ENCODE peak calls at places on chromosomes 16 and 17, in ten cellular contexts. Q is stomach; E is effector memory CD4-positive, alpha-beta T cell; N is Karpas-422; F is esophagus squamous epithelium; P is PC-3; J is aorta; K is psoas muscle; T is CD8-positive, alpha-beta memory T cell; L is prostate gland. U is an unnamed sample. For H3K36me3 and H3K27me3, the result is how much of the 10 kb centered on the place peaks cover.

GRCh38 chr17:42547001-42547461 is 5.7 kb upstream of the HSD17B1 start:
- DNase-seq in F (no peak), T (no peak), N (no peak), L (no peak), E (no peak), P (no peak), J (no peak), K (no peak), Q (no peak), U (no peak)

GRCh38 chr17:70855401-70856054 is 686.2 kb downstream of the KCNJ2 start:
- DNase-seq in J (no peak), L (peak), P (peak), F (no peak), T (no peak), N (no peak), E (no peak), K (no peak), Q (peak), U (no peak)

GRCh38 chr17:6468051-6468790 is 24.0 kb downstream of the PIMREG start:
- DNase-seq in K (no peak), E (no peak), N (no peak), Q (no peak), T (no peak), L (no peak), P (no peak), F (no peak), J (no peak), U (no peak)

GRCh38 chr17:57493171-57493570 is 236.8 kb downstream of the MSI2 start:
- DNase-seq in J (no peak), L (no peak), T (no peak), F (no peak), N (no peak), K (no peak), Q (no peak), P (no peak), E (no peak), U (no peak)

GRCh38 chr16:48536600-48537200 is 73.3 kb downstream of the N4BP1 start:
- DNase-seq in J (peak), T (no peak), Q (no peak), P (no peak), F (no peak), L (no peak), K (peak), E (no peak), N (no peak), U (no peak)

GRCh38 chr17:50609376-50610074 is 25.2 kb upstream of the ABCC3 start:
- DNase-seq in J (no peak), N (no peak), P (no peak), E (no peak), F (no peak), K (no peak), T (no peak), L (no peak), Q (no peak), U (no peak)

GRCh38 chr17:10151667-10152496 is 46.5 kb downstream of the GAS7 start:
- DNase-seq in P (no peak), E (no peak), T (no peak), L (no peak), J (peak), F (no peak), K (no peak), Q (peak), N (peak), U (no peak)

GRCh38 chr17:20267459-20267842 is 199.9 kb downstream of the LGALS9B start:
- DNase-seq in E (peak), J (no peak), L (no peak), N (no peak), K (no peak), T (peak), Q (no peak), F (no peak), P (no peak), U (no peak)

GRCh38 chr16:11916524-11917285 is 949 bp upstream of the GSPT1 start:
- DNase-seq in L (peak), Q (peak), J (no peak), K (no peak), E (no peak), T (no peak), P (peak), F (no peak), N (peak), U (no peak)

GRCh38 chr16:56743840-56744239 is 13.9 kb downstream of the NUP93 start:
- DNase-seq in P (no peak), N (no peak), F (no peak), T (no peak), L (no peak), J (no peak), Q (no peak), K (peak), E (no peak), U (peak)

GRCh38 chr17:83069931-83070374 is 9.5 kb upstream of the METRNL start:
- DNase-seq in T (no peak), Q (no peak), N (no peak), E (no peak), L (no peak), P (no peak), K (peak), J (peak), F (no peak), U (no peak)

GRCh38 chr17:14299261-14300093 is 1.4 kb upstream of the HS3ST3B1 start:
- DNase-seq in N (no peak), P (no peak), F (no peak), T (peak), J (no peak), L (no peak), E (peak), Q (peak), K (no peak), U (peak)

GRCh38 chr16:47141773-47142468 is 1.8 kb downstream of the NETO2 start:
- DNase-seq in T (peak), Q (peak), J (peak), E (peak), P (peak), K (peak), L (peak), F (peak), N (peak), U (peak)

GRCh38 chr17:39903158-39903884 is 15.1 kb downstream of the GSDMB start:
- DNase-seq in F (no peak), E (no peak), T (no peak), L (no peak), P (no peak), K (no peak), J (no peak), N (no peak), Q (no peak), U (no peak)

GRCh38 chr17:76131692-76132573 is 9.1 kb downstream of the FOXJ1 start:
- DNase-seq in P (no peak), T (no peak), K (no peak), J (no peak), E (no peak), N (no peak), Q (no peak), F (no peak), L (peak), U (no peak)

GRCh38 chr16:23491490-23492391 is 18.6 kb downstream of the GGA2 start:
- DNase-seq in T (no peak), L (peak), K (no peak), F (no peak), N (no peak), P (peak), J (peak), Q (no peak), E (no peak), U (no peak)

GRCh38 chr17:33520404-33521032 is 227.4 kb upstream of the ASIC2 start:
- DNase-seq in P (peak), E (peak), J (no peak), Q (peak), K (no peak), N (peak), L (peak), F (no peak), T (no peak), U (peak)

GRCh38 chr17:49333806-49334205 is 28.2 kb downstream of the ZNF652 start:
- DNase-seq in T (no peak), N (no peak), K (no peak), J (no peak), L (no peak), Q (no peak), P (no peak), F (no peak), E (no peak), U (no peak)

GRCh38 chr17:57708401-57708800 is 36.7 kb downstream of the CCDC182 start:
- DNase-seq in J (no peak), Q (no peak), F (no peak), P (no peak), T (no peak), K (no peak), N (no peak), L (no peak), E (no peak), U (no peak)

GRCh38 chr16:47713225-47713595 is 252.1 kb downstream of the PHKB start:
- DNase-seq in F (no peak), K (no peak), J (no peak), P (peak), L (no peak), Q (no peak), N (no peak), T (no peak), E (no peak), U (no peak)

GRCh38 chr17:50425682-50426471 is at the start of gene ACSF2:
- DNase-seq in J (peak), F (peak), E (peak), N (peak), T (peak), L (peak), P (peak), K (peak), Q (peak), U (peak)

GRCh38 chr16:50889746-50890145 is 147.9 kb downstream of the CYLD start:
- DNase-seq in Q (no peak), J (no peak), F (no peak), K (no peak), P (no peak), E (no peak), L (no peak), N (no peak), T (no peak), U (no peak)

GRCh38 chr17:32873114-32873513 is 3.8 kb downstream of the MYO1D start:
- DNase-seq in L (no peak), P (peak), F (no peak), Q (no peak), N (no peak), K (no peak), E (no peak), J (no peak), T (no peak), U (no peak)

GRCh38 chr16:66926171-66926570 is 836 bp upstream of the RRAD start:
- DNase-seq in E (no peak), K (peak), F (no peak), Q (peak), J (peak), P (no peak), T (no peak), L (no peak), N (no peak), U (no peak)

GRCh38 chr17:48558057-48558456 is 13.1 kb upstream of the HOXB2 start:
- DNase-seq in L (no peak), J (no peak), K (no peak), N (no peak), P (no peak), E (no peak), Q (no peak), T (peak), F (no peak), U (no peak)

GRCh38 chr16:53973021-53973420 is 269.1 kb downstream of the FTO start:
- DNase-seq in E (no peak), J (no peak), L (no peak), K (peak), N (no peak), T (no peak), F (no peak), P (no peak), Q (no peak), U (no peak)

GRCh38 chr17:31433091-31433790 is 41.8 kb downstream of the RAB11FIP4 start:
- DNase-seq in Q (no peak), L (no peak), J (no peak), N (no peak), E (peak), K (no peak), T (peak), F (no peak), P (no peak), U (no peak)

GRCh38 chr17:19771971-19772630 is 24.0 kb upstream of the ALDH3A1 start:
- DNase-seq in F (no peak), J (no peak), N (no peak), E (no peak), K (no peak), T (no peak), L (no peak), Q (no peak), P (no peak), U (no peak)

GRCh38 chr16:86604436-86605220 is 26.3 kb downstream of the FOXL1 start:
- DNase-seq in E (peak), P (no peak), Q (no peak), F (no peak), N (no peak), K (no peak), L (no peak), J (no peak), T (peak), U (no peak)

GRCh38 chr17:83145831-83146230 is 66.4 kb downstream of the METRNL start:
- DNase-seq in Q (no peak), E (no peak), P (no peak), T (no peak), N (no peak), J (no peak), L (no peak), K (no peak), F (no peak), U (no peak)

GRCh38 chr17:2388020-2388704 is 12.7 kb downstream of the MNT start:
- DNase-seq in P (no peak), Q (no peak), E (no peak), L (no peak), K (no peak), J (no peak), T (no peak), F (no peak), N (no peak), U (no peak)

GRCh38 chr17:60393840-60394529 is 2.1 kb upstream of the USP32 start:
- DNase-seq in K (no peak), F (no peak), E (no peak), T (no peak), J (no peak), P (no peak), L (no peak), Q (no peak), N (no peak), U (no peak)

GRCh38 chr16:49015189-49015540 is 266.5 kb downstream of the CBLN1 start:
- DNase-seq in L (no peak), P (no peak), Q (no peak), T (no peak), J (no peak), E (no peak), F (no peak), K (no peak), N (no peak), U (no peak)

GRCh38 chr17:8152112-8152775 is at the start of gene PER1:
- DNase-seq in T (peak), K (peak), P (peak), Q (peak), J (peak), F (peak), L (peak), E (peak), N (peak), U (peak)

GRCh38 chr16:65681406-65681805 is 559.5 kb upstream of the CDH11 start:
- DNase-seq in J (no peak), Q (no peak), E (no peak), P (no peak), F (no peak), L (no peak), K (no peak), T (no peak), N (no peak), U (no peak)

GRCh38 chr16:56657555-56658430 is at the start of gene MT1F:
- DNase-seq in L (peak), N (peak), Q (peak), P (peak), J (peak), E (peak), K (peak), T (peak), F (no peak), U (peak)

GRCh38 chr17:63395075-63395815 is 50.9 kb downstream of the CYB561 start:
- DNase-seq in E (no peak), F (no peak), P (no peak), T (no peak), J (peak), N (no peak), Q (no peak), K (no peak), L (no peak), U (no peak)

DNA sequence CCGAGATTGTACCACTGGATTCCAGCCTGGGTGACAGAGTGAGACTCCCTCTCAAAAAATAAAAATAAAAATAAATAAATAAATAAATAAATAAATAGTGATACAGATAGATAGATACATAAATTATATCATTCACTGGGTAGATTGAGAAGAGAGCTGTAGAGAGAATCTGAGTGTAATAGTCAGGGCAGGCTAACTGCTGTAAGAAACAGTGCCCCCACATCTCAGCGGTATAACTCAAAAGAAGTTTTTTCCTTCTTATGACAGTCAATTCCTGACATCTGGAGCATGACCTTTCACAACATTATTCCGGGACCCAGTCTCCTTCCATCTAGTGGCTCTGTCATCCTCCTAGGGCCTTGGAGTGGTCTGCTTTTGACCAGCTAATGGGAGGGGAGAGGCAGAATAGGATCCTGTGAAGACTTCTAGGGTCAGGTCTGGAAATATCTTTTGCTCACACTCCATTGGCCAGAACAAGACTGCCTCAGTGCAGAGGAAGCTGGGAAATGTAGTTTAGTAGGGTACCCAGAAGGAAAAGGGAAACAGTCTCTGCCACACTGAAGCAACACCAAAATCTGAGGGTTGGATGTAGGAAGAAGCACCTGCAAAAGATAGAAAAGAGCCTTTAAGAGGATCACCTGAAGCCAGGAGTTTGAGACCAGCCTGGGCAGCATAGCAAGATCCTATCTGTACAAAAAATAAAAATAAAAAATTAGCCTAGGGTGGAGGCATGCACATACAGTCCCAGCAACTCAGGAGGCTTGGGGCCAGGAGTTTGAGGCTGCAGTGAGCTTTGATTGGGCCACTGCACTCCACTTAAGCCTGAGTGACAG is 3.0 kb upstream of the QPRT start:
- DNase-seq in F (no peak), P (peak), Q (no peak), T (no peak), K (no peak), L (no peak), J (no peak), E (no peak), N (peak), U (no peak)
- H3K27ac ChIP-seq in F (no peak), P (no peak), Q (no peak), T (no peak), K (no peak), L (no peak), J (no peak), E (no peak), N (peak), U (no peak)

DNA sequence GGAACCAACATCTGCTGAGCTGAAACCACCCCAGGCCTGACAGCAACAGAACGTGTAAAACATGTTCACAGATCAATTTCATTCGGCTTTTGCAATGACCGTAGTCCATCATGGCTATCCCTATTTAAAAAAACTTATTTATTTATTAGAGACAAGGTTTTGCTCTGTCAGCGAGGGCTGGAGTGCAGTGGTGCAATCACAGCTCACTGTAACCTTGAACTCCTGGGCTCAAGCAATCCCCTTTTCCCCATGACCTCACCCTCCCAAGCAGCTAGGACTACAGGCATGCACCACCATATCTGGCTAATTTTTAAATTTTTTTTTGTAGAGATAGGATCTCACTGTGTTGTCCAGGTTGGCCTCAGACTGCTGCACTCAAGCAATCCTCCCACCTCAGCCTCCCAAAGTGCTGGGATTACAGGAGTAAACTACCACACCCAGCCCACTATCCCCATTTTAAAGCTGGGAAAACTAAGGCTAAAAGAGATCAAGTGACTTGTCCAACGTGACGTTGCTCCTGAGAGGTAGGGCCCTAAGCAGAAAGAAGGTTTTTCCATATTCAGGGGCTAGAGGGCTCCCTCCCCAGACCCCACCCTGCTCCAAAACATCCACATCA is 77.7 kb downstream of the MYH11 start:
- DNase-seq in N (no peak), T (no peak), F (no peak), J (no peak), L (no peak), E (no peak), P (no peak), K (no peak), Q (no peak), U (no peak)
- H3K36me3 ChIP-seq in N (under half), T (under half), F (under half), J (under half), L (under half), E (under half), P (under half), K (under half), Q (under half), U (under half)

GRCh38 chr17:34622862-34623261 is 43.5 kb downstream of the TMEM132E start:
- DNase-seq in T (no peak), F (no peak), N (no peak), K (no peak), L (no peak), Q (no peak), E (no peak), J (no peak), P (no peak), U (no peak)

GRCh38 chr17:34619687-34620217 is 40.4 kb downstream of the TMEM132E start:
- DNase-seq in E (no peak), J (no peak), P (no peak), L (no peak), Q (no peak), T (no peak), K (no peak), F (no peak), N (no peak), U (no peak)

GRCh38 chr17:34623856-34624766 is 44.7 kb downstream of the TMEM132E start:
- DNase-seq in L (no peak), T (no peak), J (no peak), N (no peak), E (no peak), Q (no peak), P (no peak), F (no peak), K (no peak), U (no peak)

GRCh38 chr17:34617398-34617797 is 38.0 kb downstream of the TMEM132E start:
- DNase-seq in F (no peak), J (no peak), P (no peak), L (no peak), T (no peak), N (no peak), E (no peak), Q (no peak), K (no peak), U (no peak)

GRCh38 chr17:34620458-34620857 is 41.1 kb downstream of the TMEM132E start:
- DNase-seq in N (no peak), T (no peak), E (no peak), Q (no peak), L (no peak), P (no peak), K (no peak), J (no peak), F (no peak), U (no peak)
- H3K27me3 ChIP-seq in N (under half), T (under half), E (under half), Q (under half), L (under half), P (under half), K (under half), J (under half), F (half or more), U (under half)

DNA sequence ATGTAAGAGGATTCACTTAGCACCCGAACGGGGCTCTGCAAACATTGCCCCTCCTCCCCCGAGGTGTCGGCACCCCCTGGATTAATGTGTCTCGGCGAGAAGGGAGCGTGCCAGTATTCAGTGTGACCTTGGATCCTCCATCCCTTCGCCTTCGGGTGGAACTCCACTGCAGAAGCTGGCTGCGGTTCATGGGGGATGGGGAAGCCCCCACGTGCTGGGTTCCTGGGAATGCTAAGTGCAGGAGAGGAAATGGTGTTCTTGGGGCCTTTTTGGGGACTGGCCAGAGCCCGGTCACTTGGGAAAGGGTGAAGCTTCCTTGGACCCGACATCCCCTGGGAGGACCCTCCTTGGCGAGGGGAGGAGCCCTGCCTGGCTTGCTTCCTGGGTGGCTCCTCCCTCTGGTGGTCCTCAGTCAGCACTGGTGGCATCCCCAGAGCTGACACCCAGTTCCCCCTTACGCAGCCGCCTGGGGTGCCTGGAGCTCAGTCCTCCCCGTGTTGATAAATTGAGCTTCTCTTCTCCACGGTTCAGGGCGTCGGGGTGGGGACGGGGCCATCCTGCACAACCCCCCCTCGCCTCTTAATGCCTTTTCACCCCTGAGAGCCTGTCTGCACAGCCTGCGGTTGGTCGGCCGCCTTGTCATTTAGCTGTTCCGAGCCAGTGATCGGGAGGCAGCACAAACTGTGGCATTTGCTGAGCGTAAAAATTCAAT is 30.8 kb upstream of the GSE1 start:
- DNase-seq in P (no peak), E (no peak), Q (no peak), K (no peak), J (no peak), F (no peak), N (no peak), L (no peak), T (no peak), U (no peak)
- H3K27ac ChIP-seq in P (no peak), E (no peak), Q (no peak), K (no peak), J (no peak), F (no peak), N (no peak), L (no peak), T (no peak), U (no peak)

U was measured in uterus.